ENCODE peak calls at places on chromosomes 12 and 14, in seven cellular contexts. E, W, O, U, J, F and Z are unnamed samples.

GRCh38 chr14:105199093-105199492 is 18.0 kb upstream of the NUDT14 start:
- DNase-seq in E (no peak), W (no peak), O (no peak), F (no peak), U (no peak), J (no peak), Z (no peak)

GRCh38 chr14:99537399-99537798 is 56.2 kb downstream of the CCNK start:
- DNase-seq in W (peak), U (no peak), J (peak), F (no peak), E (no peak), O (no peak), Z (no peak)

GRCh38 chr14:105881021-105881930 is 354.9 kb downstream of the TMEM121 start:
- DNase-seq in F (peak), U (no peak), W (no peak), O (no peak), J (no peak), E (no peak), Z (peak)

GRCh38 chr12:38350342-38351181 is 34.0 kb downstream of the ALG10B start:
- DNase-seq in E (no peak), U (no peak), W (no peak), F (no peak), J (no peak), O (no peak), Z (no peak)

GRCh38 chr12:110742718-110743570 is at the start of gene PPP1CC:
- DNase-seq in J (peak), O (peak), U (peak), F (peak), E (peak), W (peak), Z (peak)

GRCh38 chr14:101193845-101194355 is 290.4 kb upstream of the RTL1 start:
- DNase-seq in J (no peak), W (no peak), O (no peak), U (no peak), F (no peak), E (no peak), Z (peak)

GRCh38 chr14:22391908-22392307 is 197.1 kb downstream of the DAD1 start:
- DNase-seq in U (peak), O (peak), W (peak), F (peak), E (no peak), J (peak), Z (no peak)

GRCh38 chr12:108129017-108129812 is at the start of gene WSCD2:
- DNase-seq in W (peak), O (peak), J (no peak), U (no peak), E (peak), F (peak), Z (peak)

GRCh38 chr14:28596336-28596735 is 170.3 kb upstream of the FOXG1 start:
- DNase-seq in U (no peak), F (no peak), E (no peak), W (no peak), O (no peak), J (peak), Z (no peak)

GRCh38 chr12:57810450-57810849 is 8.1 kb downstream of the AVIL start:
- DNase-seq in U (no peak), E (no peak), W (no peak), O (no peak), F (no peak), J (peak), Z (no peak)

GRCh38 chr14:100524933-100525243 is 62.3 kb downstream of the BEGAIN start:
- DNase-seq in E (peak), U (no peak), O (peak), W (peak), F (peak), J (peak), Z (peak)

GRCh38 chr12:27297576-27297975 is 35.1 kb upstream of the BMAL2 start:
- DNase-seq in O (no peak), F (no peak), W (no peak), J (no peak), E (no peak), U (no peak), Z (no peak)

GRCh38 chr12:111841236-111841749 is 735 bp upstream of the MAPKAPK5 start:
- DNase-seq in O (no peak), J (peak), F (no peak), U (no peak), E (no peak), W (no peak), Z (no peak)

GRCh38 chr14:103905861-103906456 is 22.3 kb upstream of the TDRD9 start:
- DNase-seq in W (no peak), J (no peak), O (no peak), E (no peak), U (no peak), F (no peak), Z (no peak)
- TF ChIP-seq CTCF in W (no peak), J (peak), O (no peak), E (no peak), U (no peak), F (no peak), Z (peak)

DNA sequence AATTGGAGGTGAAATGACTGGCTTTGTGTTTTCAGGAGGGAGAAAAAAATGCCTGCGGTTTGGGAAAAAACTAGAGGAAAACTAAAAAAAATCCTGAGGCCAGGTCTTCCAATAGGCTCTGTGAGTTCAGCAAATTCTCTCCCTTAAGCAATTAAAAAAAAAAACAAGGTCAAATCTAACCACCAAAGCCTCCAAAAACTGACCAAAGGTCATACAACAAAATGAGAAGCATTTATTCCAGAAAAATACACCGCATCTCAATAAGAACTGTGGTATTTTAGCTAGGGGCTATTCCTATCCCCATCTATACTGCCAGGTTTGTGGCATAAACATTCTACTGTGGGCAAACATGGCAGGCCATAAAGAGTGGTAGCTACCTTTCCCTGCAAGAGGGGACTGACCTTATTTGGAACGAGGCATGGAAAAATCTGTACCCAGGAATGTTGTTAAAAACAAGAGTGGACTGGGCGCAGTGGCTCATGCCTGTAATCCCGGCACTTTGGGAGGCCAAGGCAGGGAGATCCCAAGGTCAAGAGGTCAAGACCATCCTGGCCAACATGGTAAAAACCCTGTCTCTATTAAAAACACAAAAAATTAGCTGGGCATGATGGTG is 60.0 kb downstream of the LRP6 start:
- DNase-seq in O (no peak), E (no peak), J (no peak), F (no peak), W (no peak), U (no peak), Z (no peak)
- TF ChIP-seq CTCF in O (no peak), E (no peak), J (no peak), F (no peak), W (no peak), U (no peak), Z (no peak)

GRCh38 chr14:104155513-104155912 is 17.1 kb downstream of the KIF26A start:
- DNase-seq in F (no peak), O (no peak), W (no peak), E (peak), U (no peak), J (no peak), Z (no peak)

GRCh38 chr14:104156142-104156541 is 17.8 kb downstream of the KIF26A start:
- DNase-seq in E (no peak), W (no peak), O (no peak), U (no peak), F (no peak), J (no peak), Z (no peak)

GRCh38 chr14:104158827-104159798 is 20.7 kb downstream of the KIF26A start:
- DNase-seq in O (no peak), E (no peak), J (no peak), W (no peak), F (peak), U (no peak), Z (no peak)

GRCh38 chr14:104159990-104160389 is 21.6 kb downstream of the KIF26A start:
- DNase-seq in W (no peak), E (no peak), J (no peak), F (no peak), O (no peak), U (no peak), Z (no peak)

DNA sequence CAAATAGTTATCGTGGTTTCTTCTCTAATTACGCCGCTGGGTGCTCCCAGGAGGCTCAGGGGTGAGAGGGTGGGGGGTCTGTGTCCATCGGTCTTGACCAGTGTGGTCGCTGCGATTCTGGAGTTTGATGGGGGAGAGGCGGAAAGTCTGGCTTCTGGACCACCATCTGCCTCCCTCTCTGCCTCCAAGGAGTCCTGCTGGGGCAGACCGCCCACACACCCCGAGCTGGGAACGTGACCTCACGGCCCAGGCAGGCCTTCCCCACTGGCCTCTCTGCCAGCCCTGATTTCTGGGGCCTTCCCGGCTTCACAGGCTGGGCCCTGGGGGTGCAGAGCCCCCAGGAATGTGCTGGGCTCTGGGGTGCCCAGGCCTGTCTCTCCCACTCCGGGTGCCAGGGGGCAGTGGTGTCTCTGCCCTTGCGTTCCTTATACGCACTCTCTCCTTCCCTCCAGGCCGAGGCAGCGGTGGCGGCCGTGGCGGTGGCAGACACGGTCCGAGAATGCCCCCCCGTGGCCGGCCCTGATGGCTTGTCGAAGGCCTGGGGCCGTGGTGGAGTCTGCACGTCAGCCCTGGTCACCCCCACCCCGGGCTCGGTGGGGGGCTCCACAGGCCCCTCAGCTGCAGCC is 19.0 kb downstream of the KIF26A start:
- DNase-seq in O (no peak), W (no peak), E (no peak), U (no peak), F (no peak), J (no peak), Z (no peak)
- TF ChIP-seq CTCF in O (no peak), W (peak), E (no peak), U (no peak), F (no peak), J (no peak), Z (peak)

GRCh38 chr12:125038976-125039625 is 26.1 kb upstream of the AACS start:
- DNase-seq in O (no peak), E (no peak), U (no peak), W (no peak), J (no peak), F (no peak), Z (no peak)
- TF ChIP-seq CTCF in O (no peak), E (no peak), U (no peak), W (no peak), J (no peak), F (no peak), Z (peak)

GRCh38 chr12:54431911-54432814 is 13.1 kb upstream of the ITGA5 start:
- DNase-seq in U (peak), O (peak), E (peak), J (peak), F (no peak), W (peak), Z (no peak)
- TF ChIP-seq CTCF in U (no peak), O (no peak), E (no peak), J (no peak), F (no peak), W (no peak), Z (no peak)